ENCODE peak calls at places on chromosomes 3 and 15, in five cellular contexts. L is neural progenitor cell, D is A549, R is cardiac fibroblast, J is astrocyte of the spinal cord. O is an unnamed sample.

GRCh38 chr3:197736010-197736490 is 654 bp downstream of the RUBCN start:
- DNase-seq in D (peak), J (no peak), L (peak), R (no peak), O (no peak)

GRCh38 chr3:52231502-52232278 is 6.2 kb upstream of the TLR9 start:
- DNase-seq in R (peak), L (peak), D (peak), J (no peak), O (no peak)

GRCh38 chr15:51721199-51721960 is 16.1 kb downstream of the LYSMD2 start:
- DNase-seq in L (no peak), D (no peak), R (peak), J (no peak), O (no peak)

GRCh38 chr3:40581166-40581565 is 56.4 kb downstream of the ZNF621 start:
- DNase-seq in J (no peak), D (no peak), R (peak), L (no peak), O (no peak)

GRCh38 chr3:127662051-127662469 is 10.7 kb upstream of the ABTB1 start:
- DNase-seq in D (no peak), L (no peak), R (no peak), J (no peak), O (no peak)

GRCh38 chr15:48003447-48003846 is 117.3 kb upstream of the SLC24A5 start:
- DNase-seq in R (no peak), L (no peak), D (no peak), J (no peak), O (no peak)

GRCh38 chr3:134312072-134312872 is 61.6 kb upstream of the RYK start:
- DNase-seq in R (peak), D (no peak), J (peak), L (peak), O (no peak)

GRCh38 chr15:64596701-64597468 is 136.5 kb downstream of the ZNF609 start:
- DNase-seq in D (no peak), R (peak), J (peak), L (peak), O (peak)

GRCh38 chr3:46713898-46714552 is 3.6 kb downstream of the PRSS50 start:
- DNase-seq in J (no peak), D (no peak), L (no peak), R (no peak), O (no peak)

GRCh38 chr3:106746286-106746685 is 631.0 kb upstream of the CCDC54 start:
- DNase-seq in R (no peak), D (no peak), J (no peak), L (no peak), O (no peak)

GRCh38 chr15:85905626-85906025 is 110.9 kb upstream of the KLHL25 start:
- DNase-seq in D (no peak), L (no peak), J (no peak), R (no peak), O (no peak)

GRCh38 chr15:28984421-28985375 is 98.9 kb downstream of the APBA2 start:
- DNase-seq in R (peak), L (peak), D (no peak), J (peak), O (no peak)

GRCh38 chr3:160376681-160377080 is 22.3 kb downstream of the IFT80 start:
- DNase-seq in R (peak), L (no peak), J (no peak), D (no peak), O (peak)

GRCh38 chr3:144273611-144274010 is 302.0 kb downstream of the DIPK2A start:
- DNase-seq in R (peak), J (peak), D (no peak), L (no peak), O (peak)

GRCh38 chr3:127796751-127797150 is 25.6 kb downstream of the MGLL start:
- DNase-seq in R (no peak), D (no peak), L (no peak), J (no peak), O (no peak)

GRCh38 chr15:62452016-62452415 is 286.9 kb upstream of the C2CD4B start:
- DNase-seq in R (no peak), D (no peak), L (no peak), J (no peak), O (no peak)

GRCh38 chr15:92492556-92492955 is 98.9 kb downstream of the ST8SIA2 start:
- DNase-seq in L (no peak), R (no peak), D (no peak), J (no peak), O (no peak)

GRCh38 chr3:24748472-24748871 is 253.8 kb upstream of the THRB start:
- DNase-seq in L (no peak), R (no peak), J (no peak), D (no peak), O (no peak)

GRCh38 chr3:151445283-151446001 is 15.4 kb downstream of the IGSF10 start:
- DNase-seq in R (peak), J (peak), D (no peak), L (no peak), O (peak)

GRCh38 chr3:188345223-188345622 is 191.3 kb downstream of the LPP start:
- DNase-seq in J (peak), R (peak), D (no peak), L (no peak), O (no peak)

GRCh38 chr15:40307421-40308165 is at the start of gene PLCB2:
- DNase-seq in R (no peak), J (no peak), D (peak), L (no peak), O (no peak)

GRCh38 chr3:184874709-184875644 is 63.0 kb downstream of the VPS8 start:
- DNase-seq in J (peak), R (peak), D (peak), L (peak), O (no peak)

GRCh38 chr15:30962079-30962478 is 29.3 kb downstream of the MTMR10 start:
- DNase-seq in R (no peak), D (no peak), J (no peak), L (no peak), O (no peak)

GRCh38 chr3:194058189-194058571 is 77.8 kb upstream of the HES1 start:
- DNase-seq in J (peak), D (no peak), L (peak), R (peak), O (no peak)

GRCh38 chr3:25094932-25095690 is 333.0 kb upstream of the RARB start:
- DNase-seq in L (no peak), R (peak), J (no peak), D (no peak), O (no peak)

GRCh38 chr3:72306800-72307341 is 521.9 kb upstream of the PROK2 start:
- DNase-seq in R (peak), D (no peak), L (peak), J (peak), O (no peak)

GRCh38 chr3:331881-332280 is 135.3 kb downstream of the CHL1 start:
- DNase-seq in J (no peak), L (no peak), R (no peak), D (no peak), O (no peak)

GRCh38 chr3:114597012-114597411 is 303.2 kb downstream of the TIGIT start:
- DNase-seq in R (no peak), J (no peak), D (no peak), L (no peak), O (no peak)

GRCh38 chr3:63232764-63233396 is 45.2 kb upstream of the SYNPR start:
- DNase-seq in L (peak), D (no peak), R (peak), J (peak), O (no peak)
- TF ChIP-seq CTCF in L (peak), D (peak), R (peak), J (peak), O (peak)

GRCh38 chr15:69749797-69750196 is 297.2 kb downstream of the RPLP1 start:
- DNase-seq in J (no peak), L (no peak), R (peak), D (no peak), O (no peak)
- TF ChIP-seq CTCF in J (no peak), L (no peak), R (peak), D (peak), O (peak)

GRCh38 chr15:80609111-80609510 is 86.0 kb upstream of the ABHD17C start:
- DNase-seq in J (no peak), R (peak), D (no peak), L (no peak), O (no peak)
- TF ChIP-seq CTCF in J (no peak), R (no peak), D (no peak), L (no peak), O (no peak)

DNA sequence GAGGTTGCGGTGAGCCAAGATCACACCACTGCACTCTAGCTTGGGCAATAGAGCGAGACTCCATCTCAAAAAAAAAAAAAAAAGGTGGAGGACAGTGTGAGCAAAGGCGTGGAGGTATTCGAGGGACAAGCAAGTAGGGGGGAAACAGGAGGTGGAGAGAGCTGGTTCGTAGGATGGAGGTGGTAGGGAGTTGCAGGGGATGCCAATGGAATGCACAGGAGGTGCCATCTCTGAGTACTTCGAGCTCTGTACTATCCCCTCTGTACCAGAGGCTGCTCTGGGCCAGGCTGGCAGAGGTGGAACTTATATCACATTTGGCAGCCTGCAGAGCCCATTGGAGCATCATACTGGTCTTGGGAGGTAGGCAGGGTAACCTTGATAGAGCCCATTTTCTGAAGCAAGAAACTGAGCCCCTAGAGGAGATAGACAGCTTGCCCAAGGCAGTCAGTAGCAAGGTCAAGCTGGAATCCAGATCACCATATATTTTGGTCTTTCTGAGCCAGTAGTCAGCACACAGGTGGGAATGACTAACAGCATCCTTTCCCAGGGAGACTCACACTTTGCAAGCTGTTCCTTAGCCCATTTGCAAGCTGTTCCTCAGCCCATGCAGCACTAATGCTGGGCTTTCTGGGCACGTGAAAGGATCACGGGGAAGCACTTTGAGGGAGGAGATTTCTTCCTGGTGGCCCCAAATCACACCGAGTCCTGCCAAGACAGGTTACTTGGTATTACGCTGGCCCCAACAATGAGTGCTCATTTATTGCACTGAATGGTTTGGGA is 9.2 kb upstream of the CCDC33 start:
- DNase-seq in J (no peak), D (no peak), R (no peak), L (no peak), O (no peak)
- TF ChIP-seq CTCF in J (no peak), D (no peak), R (no peak), L (no peak), O (no peak)

GRCh38 chr3:140459462-140459861 is 218.4 kb upstream of the TRIM42 start:
- DNase-seq in D (no peak), J (no peak), R (no peak), L (no peak), O (no peak)

GRCh38 chr3:140455476-140455875 is 222.4 kb upstream of the TRIM42 start:
- DNase-seq in D (no peak), L (no peak), R (peak), J (peak), O (no peak)

GRCh38 chr3:140453750-140454149 is 224.1 kb upstream of the TRIM42 start:
- DNase-seq in R (no peak), D (no peak), L (no peak), J (no peak), O (no peak)

GRCh38 chr3:140456974-140457373 is 220.9 kb upstream of the TRIM42 start:
- DNase-seq in D (no peak), L (no peak), J (no peak), R (no peak), O (no peak)
- TF ChIP-seq CTCF in D (no peak), L (no peak), J (no peak), R (no peak), O (no peak)